ENCODE peak calls at places on chromosome 19, in five cellular contexts. B, W, L, Y and R are unnamed samples.
A peak's percentile ranks its signal among the peaks of the same experiment; 100 is the strongest.

GRCh38 chr19:19602713-19603320 is 15.7 kb downstream of the PBX4 start:
- DNase-seq in B (no peak), W (no peak), L (no peak), Y (no peak), R (no peak)

GRCh38 chr19:15305582-15306334 is 26.6 kb downstream of the BRD4 start:
- DNase-seq in B (no peak), W (no peak), L (no peak), Y (no peak), R (no peak)

GRCh38 chr19:8697671-8698432 is 743 bp downstream of the ACTL9 start:
- DNase-seq in B (no peak), W (peak; percentile 76), L (no peak), Y (peak; percentile 37), R (no peak)

GRCh38 chr19:15291666-15292065 is 40.7 kb downstream of the BRD4 start:
- DNase-seq in B (peak; percentile 34), W (no peak), L (no peak), Y (no peak), R (peak; percentile 81)

GRCh38 chr19:3443840-3444694 is 36.3 kb downstream of the SMIM24 start:
- DNase-seq in B (peak; percentile 75), W (peak; percentile 85), L (peak; percentile 89), Y (peak; percentile 90), R (peak; percentile 47)

GRCh38 chr19:3671680-3672574 is 28.3 kb downstream of the PIP5K1C start:
- DNase-seq in B (peak; percentile 50), W (no peak), L (no peak), Y (no peak), R (peak; percentile 20)

GRCh38 chr19:48170817-48171347 is 402 bp downstream of the ZSWIM9 start:
- DNase-seq in B (no peak), W (peak; percentile 45), L (no peak), Y (peak; percentile 9), R (no peak)

GRCh38 chr19:47671499-47671898 is 41.7 kb upstream of the EHD2 start:
- DNase-seq in B (no peak), W (no peak), L (no peak), Y (no peak), R (no peak)

GRCh38 chr19:7257148-7258041 is 36.8 kb downstream of the INSR start:
- DNase-seq in B (peak; percentile 28), W (no peak), L (no peak), Y (peak; percentile 93), R (peak; percentile 67)

DNA sequence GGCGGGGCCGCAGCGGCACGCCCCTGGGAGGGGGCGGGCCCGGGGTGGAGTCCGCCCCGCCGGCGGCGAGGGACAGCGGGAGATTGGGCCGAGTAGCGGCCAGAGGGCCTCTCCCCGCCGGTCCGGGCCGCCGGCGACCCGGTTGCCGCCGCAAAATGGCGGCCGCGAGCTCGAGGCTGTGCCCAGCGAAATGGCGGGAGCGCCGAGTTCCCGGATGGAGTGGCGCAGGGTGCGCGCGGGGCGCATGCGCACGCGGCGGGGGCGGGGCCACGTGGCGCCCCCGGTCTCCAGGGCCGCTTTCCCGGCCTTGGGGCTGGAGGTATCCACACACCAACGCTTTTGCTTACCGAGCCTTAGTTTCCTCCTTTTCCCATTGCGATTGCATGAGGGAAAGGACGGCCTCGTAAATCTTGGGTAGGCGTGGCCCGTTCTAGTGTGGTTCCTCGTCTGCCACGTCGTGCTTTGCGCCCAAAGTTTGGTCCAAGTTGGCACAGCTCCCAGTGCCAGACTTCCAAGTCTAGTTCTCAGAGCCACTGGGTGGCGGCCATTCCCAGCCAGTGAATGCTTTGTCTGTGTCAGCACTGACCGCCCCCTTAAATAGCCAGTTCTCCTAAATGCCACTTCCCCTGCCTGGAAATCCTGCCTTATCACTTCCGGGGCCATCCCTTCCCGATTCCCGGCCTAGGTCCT is 491 bp downstream of the CIRBP start:
- DNase-seq in B (peak; percentile 90), W (peak; percentile 79), L (no peak), Y (peak; percentile 90), R (peak; percentile 81)
- H4K8ac ChIP-seq in B (peak overlapping the region; percentile 85), W (no peak overlapping the region), L (peak overlapping the region; percentile 96), Y (no peak overlapping the region), R (peak overlapping the region; percentile 97)

DNA sequence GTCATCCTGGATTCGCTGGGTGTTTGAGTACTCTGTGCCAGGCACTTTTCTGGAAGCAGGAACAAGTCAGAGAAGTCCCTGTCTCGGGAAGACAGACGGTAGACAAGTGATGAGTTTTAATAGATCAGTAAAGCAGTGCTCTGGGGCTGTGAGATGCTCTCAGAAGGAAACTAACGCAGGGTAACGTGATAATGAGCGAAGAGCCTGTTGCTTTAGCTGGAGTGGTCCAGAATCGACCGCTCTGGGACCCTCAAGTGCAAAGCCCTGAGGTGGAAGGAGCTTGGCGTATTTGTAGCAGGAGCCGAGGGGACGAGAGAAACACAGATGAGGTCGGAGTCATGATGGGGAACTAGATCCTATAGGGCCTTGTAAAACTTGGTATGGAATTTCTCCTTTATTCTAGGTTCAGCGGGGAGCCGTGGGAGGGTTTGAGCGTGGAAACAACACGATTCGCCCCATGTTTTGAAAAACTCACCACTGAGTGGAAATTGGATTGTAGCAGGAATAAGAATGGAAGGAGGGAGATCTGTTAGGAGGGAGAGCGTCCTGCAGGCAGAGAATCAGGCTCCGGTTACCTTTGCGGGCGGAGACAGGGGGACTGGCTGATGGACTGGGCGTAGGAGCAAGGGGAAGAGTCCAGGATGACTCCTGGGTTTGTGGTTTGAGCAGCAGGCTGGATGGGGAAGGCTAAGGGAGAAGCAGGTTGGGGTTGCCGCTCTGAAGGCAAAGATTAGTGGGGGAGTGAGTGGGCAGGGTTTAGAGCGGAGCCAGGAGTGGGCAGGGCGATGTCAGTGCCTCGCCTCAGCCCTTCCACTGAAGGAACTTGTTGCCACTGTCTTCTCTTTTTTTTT is 763 bp downstream of the POLD1 start:
- DNase-seq in B (peak; percentile 22), W (no peak), L (peak; percentile 15), Y (peak; percentile 37), R (peak; percentile 16)
- H4K8ac ChIP-seq in B (peak overlapping the region; percentile 75), W (no peak overlapping the region), L (no peak overlapping the region), Y (no peak overlapping the region), R (peak overlapping the region; percentile 30)

GRCh38 chr19:38370299-38370698 is 4.1 kb upstream of the PSMD8 start:
- DNase-seq in B (no peak), W (no peak), L (no peak), Y (no peak), R (no peak)
- H4K8ac ChIP-seq in B (no peak overlapping the region), W (no peak overlapping the region), L (no peak overlapping the region), Y (no peak overlapping the region), R (no peak overlapping the region)

DNA sequence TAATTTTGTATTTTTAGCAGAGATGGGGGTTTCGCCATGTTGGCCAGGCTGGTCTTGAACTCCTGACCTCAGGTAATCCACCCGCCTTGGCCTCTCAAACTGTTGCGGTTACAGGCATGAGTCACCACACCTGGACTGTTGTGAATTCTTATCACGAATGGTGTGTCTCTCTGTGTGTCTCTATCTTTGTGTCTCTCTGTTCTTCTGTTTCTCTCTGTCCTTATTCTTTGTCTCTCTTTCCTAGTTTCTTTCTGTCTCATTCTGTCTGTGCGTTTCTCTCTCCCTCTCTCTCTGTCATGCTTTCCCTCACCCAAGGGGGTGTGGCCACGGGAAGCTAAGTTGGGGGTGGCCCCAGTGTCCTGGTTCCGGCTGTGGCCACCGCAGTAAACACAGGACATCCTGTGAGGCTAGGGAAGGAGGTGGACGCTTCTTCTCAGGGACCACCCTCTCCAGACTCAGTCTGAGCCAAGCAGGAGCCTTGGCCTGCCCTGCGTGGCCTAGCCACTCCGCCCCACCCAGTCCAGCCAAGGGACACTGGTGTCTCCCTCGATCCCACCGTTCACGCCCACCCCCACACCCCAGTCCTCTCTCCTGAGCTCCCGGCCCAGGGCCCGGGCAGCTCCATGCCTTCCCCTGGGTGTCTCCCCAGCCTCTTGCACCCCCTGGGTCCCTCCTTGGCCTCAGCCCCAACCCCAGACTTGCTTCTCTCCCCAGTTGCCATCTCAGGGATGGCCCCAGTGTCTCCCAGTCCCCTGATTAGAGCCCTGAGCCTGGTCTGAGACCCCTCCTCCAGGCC is 3.9 kb upstream of the PRX start:
- DNase-seq in B (peak; percentile 90), W (no peak), L (no peak), Y (no peak), R (peak; percentile 35)
- H4K8ac ChIP-seq in B (peak overlapping the region; percentile 100), W (no peak overlapping the region), L (peak overlapping the region; percentile 48), Y (no peak overlapping the region), R (peak overlapping the region; percentile 90)

GRCh38 chr19:17860993-17861360 is 1.3 kb downstream of the RPL18A start:
- DNase-seq in B (peak; percentile 50), W (no peak), L (no peak), Y (no peak), R (peak; percentile 25)

GRCh38 chr19:17865364-17866311 is 5.9 kb downstream of the RPL18A start:
- DNase-seq in B (no peak), W (no peak), L (no peak), Y (peak; percentile 55), R (no peak)

GRCh38 chr19:17862711-17863519 is 3.2 kb downstream of the RPL18A start:
- DNase-seq in B (no peak), W (no peak), L (no peak), Y (no peak), R (no peak)

GRCh38 chr19:17861542-17862402 is 2.1 kb downstream of the RPL18A start:
- DNase-seq in B (no peak), W (no peak), L (no peak), Y (no peak), R (no peak)

DNA sequence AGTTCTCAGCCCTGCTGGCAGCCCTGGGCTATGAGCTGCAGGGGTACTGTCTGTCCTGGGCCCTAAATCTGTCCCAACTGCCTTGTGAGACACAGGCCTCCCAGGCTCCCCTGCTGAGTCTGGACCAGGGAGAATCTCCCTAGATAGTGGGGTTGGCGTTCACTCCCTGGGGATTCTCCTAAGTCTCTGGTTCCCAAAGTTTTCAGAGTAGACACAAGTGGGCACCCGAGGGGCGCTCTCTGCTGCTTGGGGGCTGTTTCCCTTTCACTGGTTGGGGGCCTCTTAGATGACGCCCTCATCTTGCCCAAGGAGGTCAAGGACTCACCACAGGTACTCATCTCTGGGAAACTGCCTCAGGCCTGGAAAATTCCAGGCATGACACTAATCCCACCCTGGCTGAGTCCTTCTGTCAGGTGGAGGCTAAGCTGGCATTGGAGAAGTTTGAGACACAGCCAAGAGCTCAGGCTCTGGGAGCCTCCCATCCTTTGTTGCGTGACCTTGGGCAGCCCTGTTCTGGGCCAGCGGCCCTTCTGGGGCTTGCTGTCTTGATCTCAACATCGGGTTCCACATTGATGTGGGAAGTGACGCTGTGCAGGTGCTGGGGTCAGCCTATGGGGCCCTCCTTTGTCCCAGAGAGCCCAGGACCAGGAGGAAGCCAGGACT is 3.9 kb downstream of the RPL18A start:
- DNase-seq in B (no peak), W (no peak), L (no peak), Y (no peak), R (no peak)
- H4K8ac ChIP-seq in B (no peak overlapping the region), W (no peak overlapping the region), L (no peak overlapping the region), Y (no peak overlapping the region), R (no peak overlapping the region)

GRCh38 chr19:43763473-43763939 is 8.7 kb upstream of the SMG9 start:
- DNase-seq in B (no peak), W (no peak), L (no peak), Y (no peak), R (peak; percentile 45)
- H4K8ac ChIP-seq in B (peak overlapping the region; percentile 62), W (no peak overlapping the region), L (no peak overlapping the region), Y (no peak overlapping the region), R (no peak overlapping the region)

GRCh38 chr19:34502582-34503545 is 21.3 kb downstream of the WTIP start:
- DNase-seq in B (peak; percentile 19), W (no peak), L (no peak), Y (no peak), R (peak; percentile 33)
- H4K8ac ChIP-seq in B (no peak overlapping the region), W (no peak overlapping the region), L (no peak overlapping the region), Y (no peak overlapping the region), R (no peak overlapping the region)

GRCh38 chr19:43422000-43422688 is 7.5 kb downstream of the TEX101 start:
- DNase-seq in B (no peak), W (no peak), L (no peak), Y (no peak), R (no peak)
- H4K8ac ChIP-seq in B (no peak overlapping the region), W (no peak overlapping the region), L (no peak overlapping the region), Y (no peak overlapping the region), R (no peak overlapping the region)